ENCODE peak calls at places on chromosomes 2 and 18, in six cellular contexts. V is activated naive CD4-positive, alpha-beta T cell treated with Interleukin-2 at 50 U/mL for 16 hours; N is stimulated activated CD4-positive, alpha-beta T cell treated with anti-CD3 and anti-CD28 coated beads, Interleukin-12 subunit alpha, Interleukin-12 subunit beta, amount 100 ng/mL, for 48 hours; K is stomach; T is T-helper 2 cell; P is Panc1. H is an unnamed sample.

GRCh38 chr2:32289165-32290054 is 11.7 kb downstream of the YIPF4 start:
- DNase-seq in V (no peak), N (no peak), K (no peak), T (no peak), P (peak; percentile 80), H (no peak)

GRCh38 chr2:64426191-64426952 is 27.6 kb upstream of the LGALSL start:
- DNase-seq in V (no peak), N (no peak), K (no peak), T (no peak), P (no peak), H (no peak)

GRCh38 chr2:54634564-54635511 is 88.6 kb upstream of the EML6 start:
- DNase-seq in V (no peak), N (no peak), K (no peak), T (no peak), P (no peak), H (peak; percentile 89)

GRCh38 chr2:8549273-8549922 is 132.5 kb upstream of the ID2 start:
- DNase-seq in V (no peak), N (no peak), K (peak; percentile 10), T (no peak), P (no peak), H (no peak)

GRCh38 chr2:83196225-83196624 is 1262.9 kb downstream of the SUCLG1 start:
- DNase-seq in V (no peak), N (no peak), K (no peak), T (no peak), P (peak; percentile 12), H (no peak)

GRCh38 chr2:67015681-67016080 is 381.5 kb upstream of the ETAA1 start:
- DNase-seq in V (no peak), N (no peak), K (no peak), T (no peak), P (no peak), H (no peak)

GRCh38 chr2:215946581-215946980 is 66.8 kb downstream of the MREG start:
- DNase-seq in V (no peak), N (no peak), K (no peak), T (no peak), P (no peak), H (no peak)

GRCh38 chr2:232075859-232076258 is 114.3 kb downstream of the DIS3L2 start:
- DNase-seq in V (no peak), N (no peak), K (no peak), T (no peak), P (no peak), H (peak; percentile 64)

GRCh38 chr2:70822843-70823629 is 2.6 kb upstream of the CLEC4F start:
- DNase-seq in V (no peak), N (no peak), K (no peak), T (no peak), P (no peak), H (no peak)

GRCh38 chr18:72187956-72188355 is 356.2 kb downstream of the CBLN2 start:
- DNase-seq in V (no peak), N (no peak), K (no peak), T (no peak), P (no peak), H (no peak)

GRCh38 chr18:37930640-37931039 is 365.0 kb upstream of the CELF4 start:
- DNase-seq in V (no peak), N (no peak), K (no peak), T (no peak), P (no peak), H (no peak)

GRCh38 chr2:27071990-27072830 is 756 bp upstream of the OST4 start:
- DNase-seq in V (peak; percentile 44), N (peak; percentile 49), K (peak; percentile 37), T (no peak), P (no peak), H (no peak)

GRCh38 chr2:1162768-1163584 is 212.3 kb downstream of the SNTG2 start:
- DNase-seq in V (peak; percentile 24), N (no peak), K (no peak), T (no peak), P (no peak), H (peak; percentile 2)

GRCh38 chr2:184598313-184599053 is at the start of gene ZNF804A:
- DNase-seq in V (no peak), N (no peak), K (peak; percentile 38), T (no peak), P (no peak), H (no peak)

GRCh38 chr2:140650825-140651224 is 1480.0 kb downstream of the LRP1B start:
- DNase-seq in V (no peak), N (no peak), K (no peak), T (no peak), P (peak; percentile 38), H (no peak)